ENCODE peak calls at places on chromosomes 16 and 17, in nine cellular contexts. One of them, this sample, is unnamed. For H3K4me1 and H3K36me3, the result is how much of the 10 kb centered on the place peaks cover.

GRCh38 chr17:65730711-65731169 is 169.3 kb upstream of the AXIN2 start:
- DNase-seq in neural progenitor cell: no peak
- DNase-seq in effector memory CD4-positive, alpha-beta T cell: no peak
- DNase-seq in mammary epithelial cell: no peak
- DNase-seq in PC-3: no peak
- DNase-seq in CD4-positive, alpha-beta memory T cell: no peak
- DNase-seq in Panc1: no peak
- DNase-seq in SK-N-SH: no peak
- DNase-seq in GM23248: peak
- DNase-seq in this sample: no peak

GRCh38 chr16:241866-242265 is 7.2 kb downstream of the FAM234A start:
- DNase-seq in neural progenitor cell: no peak
- DNase-seq in effector memory CD4-positive, alpha-beta T cell: no peak
- DNase-seq in mammary epithelial cell: peak
- DNase-seq in PC-3: no peak
- DNase-seq in CD4-positive, alpha-beta memory T cell: no peak
- DNase-seq in Panc1: no peak
- DNase-seq in SK-N-SH: no peak
- DNase-seq in GM23248: no peak
- DNase-seq in this sample: no peak

GRCh38 chr16:16075463-16076399 is 126.3 kb downstream of the ABCC1 start:
- DNase-seq in neural progenitor cell: no peak
- DNase-seq in effector memory CD4-positive, alpha-beta T cell: no peak
- DNase-seq in mammary epithelial cell: no peak
- DNase-seq in PC-3: no peak
- DNase-seq in CD4-positive, alpha-beta memory T cell: no peak
- DNase-seq in Panc1: no peak
- DNase-seq in SK-N-SH: no peak
- DNase-seq in GM23248: no peak
- DNase-seq in this sample: no peak

GRCh38 chr16:22006636-22007035 is 1.3 kb upstream of the MOSMO start:
- DNase-seq in neural progenitor cell: no peak
- DNase-seq in effector memory CD4-positive, alpha-beta T cell: no peak
- DNase-seq in mammary epithelial cell: no peak
- DNase-seq in PC-3: no peak
- DNase-seq in CD4-positive, alpha-beta memory T cell: no peak
- DNase-seq in Panc1: no peak
- DNase-seq in SK-N-SH: no peak
- DNase-seq in GM23248: no peak
- DNase-seq in this sample: no peak

GRCh38 chr16:48471435-48471834 is 86.2 kb upstream of the SIAH1 start:
- DNase-seq in neural progenitor cell: no peak
- DNase-seq in effector memory CD4-positive, alpha-beta T cell: no peak
- DNase-seq in mammary epithelial cell: no peak
- DNase-seq in PC-3: no peak
- DNase-seq in CD4-positive, alpha-beta memory T cell: no peak
- DNase-seq in Panc1: no peak
- DNase-seq in SK-N-SH: no peak
- DNase-seq in GM23248: no peak
- DNase-seq in this sample: no peak

GRCh38 chr16:58378401-58378800 is 13.9 kb upstream of the GINS3 start:
- DNase-seq in neural progenitor cell: no peak
- DNase-seq in effector memory CD4-positive, alpha-beta T cell: no peak
- DNase-seq in mammary epithelial cell: peak
- DNase-seq in PC-3: peak
- DNase-seq in CD4-positive, alpha-beta memory T cell: no peak
- DNase-seq in Panc1: no peak
- DNase-seq in SK-N-SH: no peak
- DNase-seq in GM23248: peak
- DNase-seq in this sample: no peak

GRCh38 chr17:40106760-40107265 is 6.4 kb upstream of the NR1D1 start:
- DNase-seq in neural progenitor cell: peak
- DNase-seq in effector memory CD4-positive, alpha-beta T cell: no peak
- DNase-seq in mammary epithelial cell: no peak
- DNase-seq in PC-3: no peak
- DNase-seq in CD4-positive, alpha-beta memory T cell: no peak
- DNase-seq in Panc1: no peak
- DNase-seq in SK-N-SH: no peak
- DNase-seq in GM23248: no peak
- DNase-seq in this sample: no peak

GRCh38 chr17:68777243-68777855 is 176.2 kb upstream of the FAM20A start:
- DNase-seq in neural progenitor cell: peak
- DNase-seq in effector memory CD4-positive, alpha-beta T cell: no peak
- DNase-seq in mammary epithelial cell: peak
- DNase-seq in PC-3: peak
- DNase-seq in CD4-positive, alpha-beta memory T cell: peak
- DNase-seq in Panc1: peak
- DNase-seq in SK-N-SH: peak
- DNase-seq in GM23248: peak
- DNase-seq in this sample: no peak

GRCh38 chr16:88469615-88470395 is 16.7 kb downstream of the ZFPM1 start:
- DNase-seq in neural progenitor cell: no peak
- DNase-seq in effector memory CD4-positive, alpha-beta T cell: peak
- DNase-seq in mammary epithelial cell: no peak
- DNase-seq in PC-3: no peak
- DNase-seq in CD4-positive, alpha-beta memory T cell: peak
- DNase-seq in Panc1: no peak
- DNase-seq in SK-N-SH: no peak
- DNase-seq in GM23248: no peak
- DNase-seq in this sample: peak

GRCh38 chr17:75345514-75346167 is 56.4 kb upstream of the SLC25A19 start:
- DNase-seq in neural progenitor cell: peak
- DNase-seq in effector memory CD4-positive, alpha-beta T cell: no peak
- DNase-seq in mammary epithelial cell: no peak
- DNase-seq in PC-3: no peak
- DNase-seq in CD4-positive, alpha-beta memory T cell: peak
- DNase-seq in Panc1: no peak
- DNase-seq in SK-N-SH: no peak
- DNase-seq in GM23248: no peak
- DNase-seq in this sample: peak

GRCh38 chr16:1019934-1020305 is 38.4 kb downstream of the SOX8 start:
- DNase-seq in neural progenitor cell: no peak
- DNase-seq in effector memory CD4-positive, alpha-beta T cell: no peak
- DNase-seq in mammary epithelial cell: no peak
- DNase-seq in PC-3: no peak
- DNase-seq in CD4-positive, alpha-beta memory T cell: no peak
- DNase-seq in Panc1: no peak
- DNase-seq in SK-N-SH: peak
- DNase-seq in GM23248: peak
- DNase-seq in this sample: no peak

GRCh38 chr17:75625813-75626486 is 7.3 kb upstream of the SMIM5 start:
- DNase-seq in neural progenitor cell: peak
- DNase-seq in effector memory CD4-positive, alpha-beta T cell: no peak
- DNase-seq in mammary epithelial cell: no peak
- DNase-seq in PC-3: peak
- DNase-seq in CD4-positive, alpha-beta memory T cell: no peak
- DNase-seq in Panc1: no peak
- DNase-seq in SK-N-SH: peak
- DNase-seq in GM23248: peak
- DNase-seq in this sample: peak

GRCh38 chr17:63116967-63117366 is 150.9 kb downstream of the TANC2 start:
- DNase-seq in neural progenitor cell: peak
- DNase-seq in effector memory CD4-positive, alpha-beta T cell: no peak
- DNase-seq in mammary epithelial cell: peak
- DNase-seq in PC-3: no peak
- DNase-seq in CD4-positive, alpha-beta memory T cell: no peak
- DNase-seq in Panc1: no peak
- DNase-seq in SK-N-SH: peak
- DNase-seq in GM23248: peak
- DNase-seq in this sample: no peak

GRCh38 chr17:79923974-79924638 is 84.9 kb upstream of the CBX4 start:
- DNase-seq in neural progenitor cell: peak
- DNase-seq in effector memory CD4-positive, alpha-beta T cell: no peak
- DNase-seq in mammary epithelial cell: no peak
- DNase-seq in PC-3: peak
- DNase-seq in CD4-positive, alpha-beta memory T cell: peak
- DNase-seq in Panc1: no peak
- DNase-seq in SK-N-SH: peak
- DNase-seq in GM23248: peak
- DNase-seq in this sample: no peak

GRCh38 chr17:49390548-49391324 is 23.9 kb downstream of the PHB1 start:
- DNase-seq in neural progenitor cell: no peak
- DNase-seq in effector memory CD4-positive, alpha-beta T cell: no peak
- DNase-seq in mammary epithelial cell: no peak
- DNase-seq in PC-3: no peak
- DNase-seq in CD4-positive, alpha-beta memory T cell: no peak
- DNase-seq in Panc1: no peak
- DNase-seq in SK-N-SH: no peak
- DNase-seq in GM23248: no peak
- DNase-seq in this sample: no peak

GRCh38 chr17:348692-349425 is 3.7 kb downstream of the RPH3AL start:
- DNase-seq in neural progenitor cell: peak
- DNase-seq in effector memory CD4-positive, alpha-beta T cell: no peak
- DNase-seq in mammary epithelial cell: peak
- DNase-seq in PC-3: no peak
- DNase-seq in CD4-positive, alpha-beta memory T cell: no peak
- DNase-seq in Panc1: no peak
- DNase-seq in SK-N-SH: no peak
- DNase-seq in GM23248: no peak
- DNase-seq in this sample: no peak

GRCh38 chr16:11620243-11621003 is 33.7 kb upstream of the LITAF start:
- DNase-seq in neural progenitor cell: no peak
- DNase-seq in effector memory CD4-positive, alpha-beta T cell: no peak
- DNase-seq in mammary epithelial cell: no peak
- DNase-seq in PC-3: no peak
- DNase-seq in CD4-positive, alpha-beta memory T cell: no peak
- DNase-seq in Panc1: no peak
- DNase-seq in SK-N-SH: no peak
- DNase-seq in GM23248: no peak
- DNase-seq in this sample: no peak
- H3K4me1 ChIP-seq in neural progenitor cell: under half
- H3K4me1 ChIP-seq in effector memory CD4-positive, alpha-beta T cell: half or more
- H3K4me1 ChIP-seq in mammary epithelial cell: under half
- H3K4me1 ChIP-seq in PC-3: under half
- H3K4me1 ChIP-seq in CD4-positive, alpha-beta memory T cell: half or more
- H3K4me1 ChIP-seq in Panc1: under half
- H3K4me1 ChIP-seq in SK-N-SH: under half
- H3K4me1 ChIP-seq in GM23248: under half
- H3K4me1 ChIP-seq in this sample: half or more

DNA sequence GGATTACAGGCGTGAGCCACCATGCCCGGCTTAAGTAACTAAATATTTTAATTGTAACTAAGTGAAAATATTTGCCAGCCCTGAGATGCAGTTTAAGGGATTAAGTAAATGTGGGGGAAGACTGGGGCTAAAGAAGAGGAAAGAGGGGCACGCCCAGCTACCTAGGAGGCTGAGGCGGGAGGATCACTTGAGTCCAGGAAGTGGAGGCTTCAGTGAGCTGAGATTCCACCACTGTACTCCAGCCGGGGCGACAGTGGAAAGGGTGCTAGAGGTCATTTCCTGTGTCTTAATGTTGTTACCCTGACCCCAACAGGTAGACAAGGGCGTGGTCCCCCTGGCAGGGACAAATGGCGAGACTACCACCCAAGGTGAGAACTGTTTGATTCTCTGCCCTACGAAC is 2.8 kb downstream of the ALDOA start:
- DNase-seq in neural progenitor cell: no peak
- DNase-seq in effector memory CD4-positive, alpha-beta T cell: no peak
- DNase-seq in mammary epithelial cell: no peak
- DNase-seq in PC-3: no peak
- DNase-seq in CD4-positive, alpha-beta memory T cell: no peak
- DNase-seq in Panc1: no peak
- DNase-seq in SK-N-SH: no peak
- DNase-seq in GM23248: no peak
- DNase-seq in this sample: no peak
- H3K36me3 ChIP-seq in neural progenitor cell: under half
- H3K36me3 ChIP-seq in effector memory CD4-positive, alpha-beta T cell: under half
- H3K36me3 ChIP-seq in mammary epithelial cell: half or more
- H3K36me3 ChIP-seq in PC-3: half or more
- H3K36me3 ChIP-seq in CD4-positive, alpha-beta memory T cell: half or more
- H3K36me3 ChIP-seq in Panc1: under half
- H3K36me3 ChIP-seq in SK-N-SH: half or more
- H3K36me3 ChIP-seq in GM23248: half or more
- H3K36me3 ChIP-seq in this sample: under half

GRCh38 chr16:81549547-81550411 is 105.2 kb downstream of the CMIP start:
- DNase-seq in neural progenitor cell: no peak
- DNase-seq in effector memory CD4-positive, alpha-beta T cell: no peak
- DNase-seq in mammary epithelial cell: no peak
- DNase-seq in PC-3: no peak
- DNase-seq in CD4-positive, alpha-beta memory T cell: no peak
- DNase-seq in Panc1: no peak
- DNase-seq in SK-N-SH: no peak
- DNase-seq in GM23248: no peak
- DNase-seq in this sample: no peak

GRCh38 chr16:81548551-81548900 is 103.9 kb downstream of the CMIP start:
- DNase-seq in neural progenitor cell: no peak
- DNase-seq in effector memory CD4-positive, alpha-beta T cell: no peak
- DNase-seq in mammary epithelial cell: no peak
- DNase-seq in PC-3: no peak
- DNase-seq in CD4-positive, alpha-beta memory T cell: no peak
- DNase-seq in Panc1: no peak
- DNase-seq in SK-N-SH: no peak
- DNase-seq in GM23248: no peak
- DNase-seq in this sample: no peak

GRCh38 chr16:81547919-81548216 is 103.3 kb downstream of the CMIP start:
- DNase-seq in neural progenitor cell: no peak
- DNase-seq in effector memory CD4-positive, alpha-beta T cell: no peak
- DNase-seq in mammary epithelial cell: no peak
- DNase-seq in PC-3: no peak
- DNase-seq in CD4-positive, alpha-beta memory T cell: no peak
- DNase-seq in Panc1: no peak
- DNase-seq in SK-N-SH: no peak
- DNase-seq in GM23248: no peak
- DNase-seq in this sample: no peak

GRCh38 chr16:81550412-81550768 is 105.8 kb downstream of the CMIP start:
- DNase-seq in neural progenitor cell: no peak
- DNase-seq in effector memory CD4-positive, alpha-beta T cell: no peak
- DNase-seq in mammary epithelial cell: no peak
- DNase-seq in PC-3: no peak
- DNase-seq in CD4-positive, alpha-beta memory T cell: no peak
- DNase-seq in Panc1: no peak
- DNase-seq in SK-N-SH: no peak
- DNase-seq in GM23248: no peak
- DNase-seq in this sample: no peak

GRCh38 chr16:81548901-81549546 is 104.4 kb downstream of the CMIP start:
- DNase-seq in neural progenitor cell: no peak
- DNase-seq in effector memory CD4-positive, alpha-beta T cell: no peak
- DNase-seq in mammary epithelial cell: no peak
- DNase-seq in PC-3: no peak
- DNase-seq in CD4-positive, alpha-beta memory T cell: no peak
- DNase-seq in Panc1: no peak
- DNase-seq in SK-N-SH: no peak
- DNase-seq in GM23248: no peak
- DNase-seq in this sample: no peak
- H3K4me1 ChIP-seq in neural progenitor cell: under half
- H3K4me1 ChIP-seq in effector memory CD4-positive, alpha-beta T cell: under half
- H3K4me1 ChIP-seq in mammary epithelial cell: half or more
- H3K4me1 ChIP-seq in PC-3: under half
- H3K4me1 ChIP-seq in CD4-positive, alpha-beta memory T cell: under half
- H3K4me1 ChIP-seq in Panc1: under half
- H3K4me1 ChIP-seq in SK-N-SH: under half
- H3K4me1 ChIP-seq in GM23248: under half
- H3K4me1 ChIP-seq in this sample: under half

DNA sequence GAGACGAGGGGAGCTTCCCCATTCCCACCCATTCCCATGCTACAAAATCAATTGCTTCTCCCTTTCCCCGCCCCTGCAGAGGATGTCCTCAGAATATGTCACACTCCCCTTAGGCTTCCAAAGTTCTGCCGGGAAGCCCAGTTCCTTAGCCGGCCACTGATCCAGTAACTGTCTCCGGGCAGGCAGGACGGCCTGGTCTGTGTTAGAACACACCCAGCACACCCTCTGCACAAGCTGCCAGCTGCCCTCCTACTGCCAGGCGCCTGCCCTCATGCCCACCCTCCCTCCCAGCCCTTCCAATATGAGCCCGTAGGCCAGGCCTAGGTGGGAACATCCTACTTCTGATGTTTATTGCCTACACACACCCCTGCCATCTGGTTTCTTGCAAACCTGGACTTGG is 31.1 kb downstream of the SGSM2 start:
- DNase-seq in neural progenitor cell: no peak
- DNase-seq in effector memory CD4-positive, alpha-beta T cell: no peak
- DNase-seq in mammary epithelial cell: no peak
- DNase-seq in PC-3: no peak
- DNase-seq in CD4-positive, alpha-beta memory T cell: no peak
- DNase-seq in Panc1: no peak
- DNase-seq in SK-N-SH: peak
- DNase-seq in GM23248: no peak
- DNase-seq in this sample: no peak
- H3K36me3 ChIP-seq in neural progenitor cell: under half
- H3K36me3 ChIP-seq in effector memory CD4-positive, alpha-beta T cell: under half
- H3K36me3 ChIP-seq in mammary epithelial cell: under half
- H3K36me3 ChIP-seq in PC-3: under half
- H3K36me3 ChIP-seq in CD4-positive, alpha-beta memory T cell: under half
- H3K36me3 ChIP-seq in Panc1: under half
- H3K36me3 ChIP-seq in SK-N-SH: under half
- H3K36me3 ChIP-seq in GM23248: under half
- H3K36me3 ChIP-seq in this sample: under half

This sample was measured in CD4-positive, CD25-positive, alpha-beta regulatory T cell.